ENCODE peak calls at places on chromosomes 1 and 21, in four cellular contexts. X, Q, T and O are unnamed samples. For H3K4me1, the result is how much of the 10 kb centered on the place peaks cover.

GRCh38 chr1:167510244-167510643 is 8.1 kb downstream of the CD247 start:
- DNase-seq in Q (no peak), T (no peak), X (no peak), O (no peak)

GRCh38 chr1:183080406-183080805 is 57.2 kb downstream of the LAMC1 start:
- DNase-seq in Q (no peak), T (no peak), X (no peak), O (no peak)

GRCh38 chr1:1006305-1007159 is 6.6 kb upstream of the HES4 start:
- DNase-seq in T (no peak), X (peak), Q (no peak), O (peak)

GRCh38 chr1:6423321-6423999 is 1.1 kb upstream of the ESPN start:
- DNase-seq in Q (peak), T (peak), X (peak), O (peak)

GRCh38 chr1:234322979-234323378 is 50.3 kb upstream of the COA6 start:
- DNase-seq in X (peak), T (peak), Q (peak), O (peak)

GRCh38 chr1:4081806-4082645 is 182.0 kb upstream of the C1orf174 start:
- DNase-seq in Q (no peak), X (no peak), T (no peak), O (no peak)

GRCh38 chr21:26982767-26983166 is 15.9 kb upstream of the ADAMTS5 start:
- DNase-seq in X (no peak), T (peak), Q (no peak), O (no peak)

GRCh38 chr1:24955161-24955560 is 25.1 kb upstream of the RUNX3 start:
- DNase-seq in X (no peak), Q (peak), T (no peak), O (no peak)

GRCh38 chr1:58784758-58785423 is 1.0 kb upstream of the JUN start:
- DNase-seq in Q (peak), X (peak), T (peak), O (peak)

GRCh38 chr1:103211073-103211472 is 102.8 kb upstream of the COL11A1 start:
- DNase-seq in X (no peak), Q (no peak), T (no peak), O (no peak)

GRCh38 chr1:198829948-198830347 is 191.1 kb downstream of the PTPRC start:
- DNase-seq in X (no peak), Q (no peak), T (peak), O (peak)

GRCh38 chr1:23384312-23385058 is 14.8 kb upstream of the ZNF436 start:
- DNase-seq in T (no peak), Q (no peak), X (no peak), O (peak)

GRCh38 chr21:19245188-19245580 is 841.6 kb upstream of the TMPRSS15 start:
- DNase-seq in T (no peak), Q (no peak), X (no peak), O (no peak)

GRCh38 chr1:2465371-2466269 is 10.5 kb upstream of the PLCH2 start:
- DNase-seq in T (no peak), X (no peak), Q (no peak), O (no peak)

GRCh38 chr1:17155257-17155895 is 36.1 kb upstream of the PADI2 start:
- DNase-seq in X (no peak), Q (no peak), T (no peak), O (no peak)

GRCh38 chr1:200311256-200311655 is 98.6 kb downstream of the ZNF281 start:
- DNase-seq in X (no peak), Q (no peak), T (no peak), O (no peak)

GRCh38 chr1:198563578-198563977 is 23.1 kb upstream of the ATP6V1G3 start:
- DNase-seq in Q (no peak), X (no peak), T (peak), O (no peak)

GRCh38 chr1:16396591-16396990 is 29.5 kb downstream of the SZRD1 start:
- DNase-seq in X (no peak), Q (no peak), T (no peak), O (no peak)

GRCh38 chr1:58652351-58653184 is 47.3 kb downstream of the MYSM1 start:
- DNase-seq in X (peak), Q (peak), T (peak), O (peak)

GRCh38 chr1:80155371-80155770 is 1148.8 kb upstream of the ADGRL4 start:
- DNase-seq in Q (no peak), T (peak), X (no peak), O (peak)

GRCh38 chr1:151976868-151977267 is 16.8 kb downstream of the S100A10 start:
- DNase-seq in Q (no peak), X (no peak), T (no peak), O (no peak)

GRCh38 chr21:39048574-39048973 is 134.7 kb downstream of the PSMG1 start:
- DNase-seq in Q (no peak), X (no peak), T (no peak), O (peak)

GRCh38 chr1:166840309-166841302 is 1.3 kb downstream of the POGK start:
- DNase-seq in Q (no peak), X (peak), T (no peak), O (peak)

GRCh38 chr1:85134583-85135455 is 66.0 kb downstream of the SYDE2 start:
- DNase-seq in Q (no peak), X (no peak), T (no peak), O (no peak)

GRCh38 chr1:245809361-245809760 is 654.6 kb downstream of the KIF26B start:
- DNase-seq in T (peak), Q (no peak), X (no peak), O (peak)

GRCh38 chr1:19203440-19203839 is 6.6 kb downstream of the UBR4 start:
- DNase-seq in Q (no peak), X (peak), T (no peak), O (no peak)

GRCh38 chr21:44615466-44615865 is 3.6 kb downstream of the KRTAP10-8 start:
- DNase-seq in T (no peak), Q (no peak), X (no peak), O (no peak)

GRCh38 chr21:40640427-40640826 is 206.5 kb downstream of the DSCAM start:
- DNase-seq in Q (no peak), X (no peak), T (no peak), O (no peak)

GRCh38 chr21:42379425-42380215 is 13.3 kb upstream of the TFF1 start:
- DNase-seq in Q (peak), X (no peak), T (no peak), O (no peak)

GRCh38 chr21:45590726-45591618 is 48.7 kb upstream of the SLC19A1 start:
- DNase-seq in T (peak), X (no peak), Q (peak), O (no peak)

GRCh38 chr1:40539338-40539737 is 7.9 kb downstream of the ZNF684 start:
- DNase-seq in X (no peak), Q (no peak), T (no peak), O (no peak)

GRCh38 chr1:170967042-170967910 is 31.9 kb downstream of the MROH9 start:
- DNase-seq in X (no peak), T (peak), Q (no peak), O (no peak)

GRCh38 chr1:41322835-41323234 is 38.4 kb upstream of the FOXO6 start:
- DNase-seq in T (peak), Q (no peak), X (peak), O (peak)

GRCh38 chr1:195580988-195581387 is 1027.3 kb downstream of the KCNT2 start:
- DNase-seq in X (no peak), T (peak), Q (no peak), O (no peak)

GRCh38 chr21:43290529-43291346 is 121.9 kb downstream of the CRYAA start:
- DNase-seq in Q (peak), T (no peak), X (no peak), O (no peak)

GRCh38 chr1:186740324-186740723 is 60.1 kb upstream of the PTGS2 start:
- DNase-seq in Q (no peak), X (no peak), T (no peak), O (no peak)

DNA sequence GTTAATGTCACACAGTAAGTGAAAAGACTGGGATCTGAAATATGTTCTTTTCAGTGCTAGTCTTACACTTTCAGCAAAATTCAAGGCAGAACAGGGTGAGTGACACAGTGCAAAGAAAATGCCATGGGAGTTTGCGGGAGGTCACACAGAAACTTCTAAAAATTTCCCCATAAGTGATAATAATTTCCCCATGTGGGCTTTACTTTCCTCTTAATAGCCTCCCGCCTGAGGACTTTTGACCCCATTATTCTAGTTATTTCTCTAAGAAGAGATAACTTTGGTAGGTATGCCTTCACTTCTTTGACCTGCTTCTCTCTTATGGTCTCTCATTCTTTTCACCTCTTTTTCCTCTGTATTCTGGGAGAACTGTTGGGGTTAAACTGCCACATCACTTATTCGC is 8.1 kb upstream of the DNAH14 start:
- DNase-seq in Q (no peak), T (no peak), X (no peak), O (no peak)
- H3K4me1 ChIP-seq in Q (under half), T (under half), X (under half), O (under half)

GRCh38 chr1:94612555-94613204 is 71.1 kb upstream of the F3 start:
- DNase-seq in T (no peak), X (no peak), Q (no peak), O (peak)
- H3K4me1 ChIP-seq in T (under half), X (half or more), Q (under half), O (under half)

GRCh38 chr1:12451560-12451900 is 166.5 kb downstream of the DHRS3 start:
- DNase-seq in Q (no peak), T (no peak), X (no peak), O (no peak)
- H3K4me1 ChIP-seq in Q (half or more), T (under half), X (half or more), O (under half)

GRCh38 chr1:8818325-8818775 is 910 bp upstream of the RERE start:
- DNase-seq in X (peak), Q (no peak), T (no peak), O (no peak)
- H3K4me1 ChIP-seq in X (half or more), Q (under half), T (under half), O (under half)

DNA sequence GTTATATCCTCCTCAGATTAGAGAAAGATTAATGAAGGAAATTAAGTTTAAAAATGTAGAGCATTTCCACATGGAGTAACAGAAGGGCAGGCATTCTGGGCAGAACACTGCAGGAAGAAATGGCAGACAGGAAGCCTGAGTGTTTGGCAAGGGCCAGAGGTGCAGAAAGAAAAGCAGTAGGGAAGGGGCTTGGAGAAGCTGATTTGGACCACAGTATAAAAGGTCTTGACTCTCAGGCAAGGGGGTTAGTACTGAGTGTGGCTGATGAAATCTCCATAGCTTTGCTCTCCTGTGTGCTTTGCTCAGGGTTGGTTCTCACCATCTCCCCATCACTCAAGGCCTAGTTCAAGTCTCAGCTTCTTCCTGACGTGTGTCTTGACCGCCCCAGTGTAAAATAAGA is 80.2 kb downstream of the SLC45A1 start:
- DNase-seq in Q (no peak), T (no peak), X (no peak), O (no peak)
- H3K4me1 ChIP-seq in Q (half or more), T (under half), X (half or more), O (under half)

GRCh38 chr1:225880636-225881035 is 1.5 kb downstream of the TMEM63A start:
- DNase-seq in X (no peak), T (no peak), Q (no peak), O (no peak)
- H3K4me1 ChIP-seq in X (half or more), T (under half), Q (half or more), O (under half)

DNA sequence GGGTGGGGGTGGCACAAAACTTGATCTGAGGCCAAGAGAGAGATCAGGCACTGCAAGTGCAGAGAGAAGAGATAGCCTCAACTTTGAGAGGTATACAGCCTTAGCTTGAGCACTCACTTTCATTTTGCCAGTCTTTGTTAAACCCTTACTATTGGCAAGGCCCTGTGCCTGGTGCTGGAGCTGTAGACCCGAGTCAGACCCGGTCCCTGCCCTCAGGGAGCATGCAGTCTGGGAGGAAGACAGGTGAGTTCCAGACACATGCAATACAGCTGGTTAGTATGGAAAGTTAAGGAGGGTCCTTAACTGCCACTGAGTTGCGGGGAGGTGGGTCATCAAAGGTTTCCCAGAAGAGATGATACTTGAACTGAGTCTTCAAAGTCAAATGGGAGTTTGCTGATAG is 31.7 kb downstream of the RAB3B start:
- DNase-seq in X (no peak), T (no peak), Q (no peak), O (no peak)
- H3K4me1 ChIP-seq in X (under half), T (under half), Q (under half), O (under half)

GRCh38 chr1:207315435-207315834 is 6.0 kb upstream of the CD55 start:
- DNase-seq in Q (no peak), T (no peak), X (no peak), O (no peak)
- H3K4me1 ChIP-seq in Q (under half), T (under half), X (under half), O (under half)

DNA sequence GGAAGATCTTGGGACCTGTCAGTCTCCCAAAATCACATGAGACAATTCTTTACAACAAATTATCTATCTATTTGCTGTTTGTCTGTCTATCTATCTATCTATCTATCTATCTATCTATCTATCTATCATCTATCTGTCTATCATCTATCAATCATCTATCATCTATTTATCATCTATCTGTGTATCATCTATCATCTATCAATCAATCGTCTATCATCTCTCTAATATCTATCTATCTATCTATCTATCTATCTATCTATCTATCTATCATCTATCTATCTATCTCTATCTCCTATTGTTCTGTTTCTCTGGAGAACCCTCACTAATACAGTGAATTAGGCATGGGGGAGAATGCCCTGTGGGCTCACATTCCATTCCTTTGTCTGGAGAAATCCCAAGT is 73.3 kb upstream of the HMGB4 start:
- DNase-seq in Q (no peak), T (no peak), X (no peak), O (no peak)
- H3K4me1 ChIP-seq in Q (under half), T (under half), X (under half), O (under half)